ENCODE peak calls at places on chromosomes 2 and 18, in four cellular contexts. O, R, J and E are unnamed samples.

GRCh38 chr2:73028841-73029240 is 42.7 kb downstream of the SFXN5 start:
- DNase-seq in J (no peak), R (no peak), O (no peak), E (no peak)

GRCh38 chr18:52451252-52451651 is 111.3 kb downstream of the DCC start:
- DNase-seq in O (no peak), R (no peak), J (no peak), E (no peak)

GRCh38 chr2:14313351-14313750 is 319.2 kb upstream of the LRATD1 start:
- DNase-seq in J (no peak), O (no peak), R (no peak), E (no peak)

GRCh38 chr2:147173186-147173575 is 671.6 kb upstream of the ACVR2A start:
- DNase-seq in R (no peak), J (no peak), O (peak; percentile 18), E (no peak)

GRCh38 chr2:202339052-202339870 is 36.9 kb upstream of the BMPR2 start:
- DNase-seq in O (peak; percentile 87), J (no peak), R (peak; percentile 80), E (no peak)

GRCh38 chr18:6543330-6543908 is 128.7 kb upstream of the L3MBTL4 start:
- DNase-seq in O (peak; percentile 14), R (peak; percentile 60), J (no peak), E (no peak)

GRCh38 chr2:171551836-171552235 is 29.6 kb downstream of the CYBRD1 start:
- DNase-seq in J (no peak), R (no peak), O (no peak), E (no peak)

GRCh38 chr18:44837491-44838185 is 156.9 kb downstream of the SETBP1 start:
- DNase-seq in J (no peak), R (no peak), O (no peak), E (no peak)

GRCh38 chr2:234368861-234369261 is 128.0 kb downstream of the ARL4C start:
- DNase-seq in J (no peak), O (no peak), R (no peak), E (no peak)

GRCh38 chr2:45728458-45728942 is 77.0 kb downstream of the PRKCE start:
- DNase-seq in R (no peak), J (peak; percentile 97), O (no peak), E (no peak)

GRCh38 chr2:216292886-216293291 is 79.4 kb downstream of the MARCHF4 start:
- DNase-seq in R (peak; percentile 49), J (no peak), O (no peak), E (peak; percentile 25)

GRCh38 chr2:74584088-74584645 is 29.6 kb downstream of the DOK1 start:
- DNase-seq in O (no peak), J (peak; percentile 53), R (no peak), E (no peak)

GRCh38 chr2:144211826-144212225 is 308.1 kb downstream of the ZEB2 start:
- DNase-seq in R (no peak), J (no peak), O (no peak), E (no peak)

GRCh38 chr2:62536873-62537547 is 31.0 kb upstream of the TMEM17 start:
- DNase-seq in R (no peak), J (no peak), O (peak; percentile 73), E (no peak)

GRCh38 chr2:182618672-182619079 is 97.4 kb upstream of the DNAJC10 start:
- DNase-seq in R (no peak), O (peak; percentile 12), J (no peak), E (no peak)

GRCh38 chr2:182616471-182617393 is 99.3 kb upstream of the DNAJC10 start:
- DNase-seq in J (no peak), R (peak; percentile 96), O (peak; percentile 63), E (no peak)

GRCh38 chr2:182610231-182610630 is 105.8 kb upstream of the DNAJC10 start:
- DNase-seq in O (no peak), J (no peak), R (no peak), E (no peak)

GRCh38 chr2:182611009-182611408 is 105.0 kb upstream of the DNAJC10 start:
- DNase-seq in R (no peak), O (no peak), J (no peak), E (no peak)

DNA sequence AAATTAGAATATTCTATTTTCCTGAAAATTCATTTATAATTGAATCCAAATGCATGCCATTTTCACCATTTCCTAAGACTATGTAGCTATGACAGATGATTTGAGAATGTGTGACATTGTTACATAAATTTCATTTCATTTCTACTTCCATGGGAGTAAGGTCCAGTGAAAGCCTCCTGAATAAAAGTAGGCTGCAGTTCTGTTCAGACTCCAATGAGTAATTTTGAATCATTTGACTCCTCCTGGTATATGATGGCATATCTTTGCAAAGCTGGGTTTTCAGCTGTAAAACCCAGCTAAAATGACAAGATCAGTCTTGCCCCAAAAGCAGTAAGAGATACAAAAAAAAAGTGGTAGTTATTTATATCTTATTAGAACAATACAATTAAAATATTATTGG is 101.0 kb upstream of the DNAJC10 start:
- DNase-seq in J (no peak), R (no peak), O (no peak), E (no peak)
- TF ChIP-seq MYC in J (no peak), R (no peak), O (no peak), E (no peak)

GRCh38 chr2:187655001-187655400 is 100.8 kb upstream of the TFPI start:
- DNase-seq in J (no peak), R (no peak), O (no peak), E (no peak)
- H3K9ac ChIP-seq in J (no peak overlapping the region), R (no peak overlapping the region), O (no peak overlapping the region), E (no peak overlapping the region)

GRCh38 chr18:58991127-58991798 is 126.6 kb downstream of the ZNF532 start:
- DNase-seq in O (no peak), J (peak; percentile 76), R (peak; percentile 60), E (no peak)
- TF ChIP-seq MYC in O (no peak), J (no peak), R (no peak), E (no peak)

GRCh38 chr2:20350105-20350712 is 435 bp downstream of the PUM2 start:
- DNase-seq in O (peak; percentile 38), J (no peak), R (peak; percentile 60), E (peak; percentile 81)
- H3K9ac ChIP-seq in O (peak overlapping the region; percentile 100), J (peak overlapping the region; percentile 80), R (peak overlapping the region; percentile 95), E (peak overlapping the region; percentile 94)

DNA sequence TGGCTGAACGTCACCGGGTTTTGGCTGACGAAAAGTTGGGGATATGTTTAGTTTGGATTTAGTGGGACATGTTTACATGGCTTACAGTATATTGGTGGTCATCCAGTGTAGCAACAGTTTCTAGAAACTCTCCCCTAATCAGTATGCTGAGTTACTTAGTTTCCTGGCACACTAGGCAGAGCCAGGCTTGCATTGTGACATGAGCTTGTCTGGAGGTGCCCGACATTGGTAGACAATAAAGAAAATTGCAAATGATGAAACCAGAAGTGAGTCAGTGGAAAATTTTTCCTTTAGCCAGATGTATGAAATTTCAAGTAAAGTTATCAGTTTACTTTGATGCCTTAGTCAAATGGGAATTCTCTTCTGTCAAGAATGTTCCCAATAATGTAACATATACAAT is 276.1 kb downstream of the RDH14 start:
- DNase-seq in R (peak; percentile 9), J (no peak), O (no peak), E (no peak)
- TF ChIP-seq MYC in R (no peak), J (no peak), O (no peak), E (no peak)

GRCh38 chr2:17543131-17543660 is 2.7 kb downstream of the VSNL1 start:
- DNase-seq in R (no peak), J (no peak), O (no peak), E (no peak)
- H3K9ac ChIP-seq in R (no peak overlapping the region), J (no peak overlapping the region), O (peak overlapping the region; percentile 77), E (no peak overlapping the region)

DNA sequence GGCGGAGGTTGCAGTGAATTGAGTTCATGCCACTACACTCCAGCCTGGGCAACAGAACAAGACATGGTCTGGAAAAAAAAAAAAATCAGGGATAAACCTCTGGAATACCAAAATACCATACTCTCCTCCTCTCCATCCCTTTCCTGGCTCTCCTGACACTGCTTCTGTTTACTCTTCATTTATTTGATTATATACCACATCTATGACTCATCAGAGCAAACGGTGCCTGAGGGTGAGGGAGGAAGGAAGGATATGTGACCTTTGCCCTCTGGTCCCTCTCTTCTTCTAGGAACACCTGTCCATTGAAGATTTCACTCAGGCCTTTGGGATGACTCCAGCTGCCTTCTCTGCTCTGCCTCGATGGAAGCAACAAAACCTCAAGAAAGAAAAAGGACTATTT is 30.0 kb downstream of the VIL1 start:
- DNase-seq in R (peak; percentile 56), O (peak; percentile 86), J (no peak), E (peak; percentile 43)
- TF ChIP-seq MYC in R (no peak), O (no peak), J (no peak), E (no peak)

DNA sequence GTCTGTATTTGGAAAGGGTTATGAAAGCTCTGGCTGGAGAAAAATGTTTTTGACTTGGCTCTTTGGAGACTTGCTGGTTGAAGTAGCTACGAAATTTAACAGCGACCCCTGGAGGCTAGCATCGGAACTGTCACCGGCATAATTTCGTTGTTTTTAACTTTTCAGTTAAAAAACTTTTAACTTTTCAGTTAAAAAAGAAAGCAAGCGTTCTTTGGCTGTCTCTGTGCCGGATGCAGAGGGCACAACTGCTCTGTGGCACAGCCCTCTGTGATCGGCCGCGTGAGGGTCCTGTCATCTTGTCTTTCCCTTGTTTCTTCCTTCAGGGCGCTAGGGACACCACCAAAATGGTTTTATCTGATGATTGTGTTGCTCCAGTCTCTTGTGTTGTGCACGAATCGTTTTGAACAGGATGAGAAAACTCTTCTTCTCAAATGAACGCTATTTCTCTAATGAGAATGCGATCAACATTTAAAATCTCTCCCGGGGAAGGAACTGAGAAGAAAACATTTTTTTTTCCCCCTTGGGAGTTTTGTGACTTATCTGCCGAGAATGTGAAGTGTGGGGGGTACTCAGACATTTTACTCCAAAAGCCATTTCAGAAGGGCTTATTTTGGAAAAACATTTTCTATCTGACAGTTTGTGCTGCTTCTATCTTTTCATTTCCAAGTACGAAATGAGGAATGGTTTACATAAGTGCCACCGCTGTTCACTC is 57.1 kb downstream of the ADCYAP1 start:
- DNase-seq in O (peak; percentile 13), J (no peak), R (peak; percentile 77), E (peak; percentile 64)
- H3K9ac ChIP-seq in O (no peak overlapping the region), J (no peak overlapping the region), R (peak overlapping the region; percentile 20), E (peak overlapping the region; percentile 48)

GRCh38 chr2:134367915-134368911 is 114.3 kb downstream of the MGAT5 start:
- DNase-seq in J (no peak), O (peak; percentile 69), R (peak; percentile 14), E (no peak)
- TF ChIP-seq MYC in J (no peak), O (no peak), R (no peak), E (no peak)